ENCODE peak calls at places on chromosomes 12 and 14, in ten cellular contexts. One of them, this sample, is unnamed.

GRCh38 chr14:84442481-84442880 is 1087.5 kb upstream of the FLRT2 start:
- DNase-seq in stimulated activated CD4-positive, alpha-beta T cell treated with anti-CD3 and anti-CD28 coated beads, Interleukin-1b, Interleukin-23, amount 100 ng/mL, for 1 hour: no peak
- DNase-seq in omental fat pad: no peak
- DNase-seq in tibial nerve: no peak
- DNase-seq in NCI-H1105: peak
- DNase-seq in RCC 7860: no peak
- DNase-seq in GM23248: no peak
- DNase-seq in ACHN: no peak
- DNase-seq in iPS-NIHi11: no peak
- DNase-seq in fibroblast of gingiva: no peak
- DNase-seq in this sample: no peak

GRCh38 chr12:14946856-14947255 is 8.5 kb upstream of the ERP27 start:
- DNase-seq in stimulated activated CD4-positive, alpha-beta T cell treated with anti-CD3 and anti-CD28 coated beads, Interleukin-1b, Interleukin-23, amount 100 ng/mL, for 1 hour: no peak
- DNase-seq in iPS-NIHi11: no peak
- DNase-seq in fibroblast of gingiva: no peak
- DNase-seq in GM23248: no peak
- DNase-seq in omental fat pad: no peak
- DNase-seq in tibial nerve: no peak
- DNase-seq in RCC 7860: no peak
- DNase-seq in ACHN: no peak
- DNase-seq in NCI-H1105: no peak
- DNase-seq in this sample: no peak

GRCh38 chr14:69685716-69686115 is 74.3 kb downstream of the SUSD6 start:
- DNase-seq in tibial nerve: peak
- DNase-seq in stimulated activated CD4-positive, alpha-beta T cell treated with anti-CD3 and anti-CD28 coated beads, Interleukin-1b, Interleukin-23, amount 100 ng/mL, for 1 hour: no peak
- DNase-seq in GM23248: peak
- DNase-seq in RCC 7860: no peak
- DNase-seq in ACHN: peak
- DNase-seq in fibroblast of gingiva: peak
- DNase-seq in iPS-NIHi11: no peak
- DNase-seq in omental fat pad: no peak
- DNase-seq in NCI-H1105: peak
- DNase-seq in this sample: no peak

GRCh38 chr14:48536318-48536717 is 860.9 kb upstream of the MDGA2 start:
- DNase-seq in fibroblast of gingiva: no peak
- DNase-seq in stimulated activated CD4-positive, alpha-beta T cell treated with anti-CD3 and anti-CD28 coated beads, Interleukin-1b, Interleukin-23, amount 100 ng/mL, for 1 hour: no peak
- DNase-seq in NCI-H1105: no peak
- DNase-seq in GM23248: no peak
- DNase-seq in tibial nerve: no peak
- DNase-seq in omental fat pad: no peak
- DNase-seq in ACHN: peak
- DNase-seq in iPS-NIHi11: peak
- DNase-seq in RCC 7860: no peak
- DNase-seq in this sample: no peak

GRCh38 chr12:31589582-31589895 is 1.4 kb downstream of the DENND5B start:
- DNase-seq in iPS-NIHi11: no peak
- DNase-seq in NCI-H1105: peak
- DNase-seq in stimulated activated CD4-positive, alpha-beta T cell treated with anti-CD3 and anti-CD28 coated beads, Interleukin-1b, Interleukin-23, amount 100 ng/mL, for 1 hour: no peak
- DNase-seq in GM23248: no peak
- DNase-seq in ACHN: no peak
- DNase-seq in omental fat pad: no peak
- DNase-seq in RCC 7860: no peak
- DNase-seq in fibroblast of gingiva: no peak
- DNase-seq in tibial nerve: peak
- DNase-seq in this sample: peak

GRCh38 chr12:94566345-94566744 is 84.0 kb downstream of the TMCC3 start:
- DNase-seq in omental fat pad: no peak
- DNase-seq in tibial nerve: no peak
- DNase-seq in RCC 7860: no peak
- DNase-seq in ACHN: no peak
- DNase-seq in NCI-H1105: no peak
- DNase-seq in iPS-NIHi11: no peak
- DNase-seq in GM23248: no peak
- DNase-seq in fibroblast of gingiva: no peak
- DNase-seq in stimulated activated CD4-positive, alpha-beta T cell treated with anti-CD3 and anti-CD28 coated beads, Interleukin-1b, Interleukin-23, amount 100 ng/mL, for 1 hour: no peak
- DNase-seq in this sample: no peak

GRCh38 chr14:36816481-36816880 is 154.8 kb downstream of the PAX9 start:
- DNase-seq in tibial nerve: no peak
- DNase-seq in ACHN: no peak
- DNase-seq in NCI-H1105: no peak
- DNase-seq in fibroblast of gingiva: no peak
- DNase-seq in GM23248: no peak
- DNase-seq in iPS-NIHi11: no peak
- DNase-seq in omental fat pad: no peak
- DNase-seq in stimulated activated CD4-positive, alpha-beta T cell treated with anti-CD3 and anti-CD28 coated beads, Interleukin-1b, Interleukin-23, amount 100 ng/mL, for 1 hour: no peak
- DNase-seq in RCC 7860: no peak
- DNase-seq in this sample: no peak

GRCh38 chr14:105478624-105479305 is 4.1 kb downstream of the CRIP2 start:
- DNase-seq in iPS-NIHi11: no peak
- DNase-seq in tibial nerve: no peak
- DNase-seq in GM23248: no peak
- DNase-seq in ACHN: no peak
- DNase-seq in fibroblast of gingiva: no peak
- DNase-seq in NCI-H1105: no peak
- DNase-seq in omental fat pad: no peak
- DNase-seq in RCC 7860: no peak
- DNase-seq in stimulated activated CD4-positive, alpha-beta T cell treated with anti-CD3 and anti-CD28 coated beads, Interleukin-1b, Interleukin-23, amount 100 ng/mL, for 1 hour: no peak
- DNase-seq in this sample: no peak

GRCh38 chr12:218221-218620 is 4.3 kb upstream of the SLC6A12 start:
- DNase-seq in omental fat pad: no peak
- DNase-seq in stimulated activated CD4-positive, alpha-beta T cell treated with anti-CD3 and anti-CD28 coated beads, Interleukin-1b, Interleukin-23, amount 100 ng/mL, for 1 hour: no peak
- DNase-seq in RCC 7860: no peak
- DNase-seq in iPS-NIHi11: no peak
- DNase-seq in fibroblast of gingiva: no peak
- DNase-seq in GM23248: no peak
- DNase-seq in tibial nerve: no peak
- DNase-seq in ACHN: no peak
- DNase-seq in NCI-H1105: no peak
- DNase-seq in this sample: no peak

GRCh38 chr12:57093412-57094193 is 4.7 kb downstream of the NAB2 start:
- DNase-seq in omental fat pad: no peak
- DNase-seq in iPS-NIHi11: peak
- DNase-seq in tibial nerve: peak
- DNase-seq in RCC 7860: peak
- DNase-seq in stimulated activated CD4-positive, alpha-beta T cell treated with anti-CD3 and anti-CD28 coated beads, Interleukin-1b, Interleukin-23, amount 100 ng/mL, for 1 hour: no peak
- DNase-seq in ACHN: peak
- DNase-seq in NCI-H1105: no peak
- DNase-seq in GM23248: peak
- DNase-seq in fibroblast of gingiva: peak
- DNase-seq in this sample: peak

This sample was measured in MM.1S.